ENCODE peak calls at places on chromosome 9, in eight cellular contexts. A, U, T, J, B, M, V and E are unnamed samples.

GRCh38 chr9:73034962-73035361 is 82.1 kb upstream of the ALDH1A1 start:
- DNase-seq in A (no peak), U (no peak), T (no peak), J (no peak), B (no peak), M (no peak), V (no peak), E (no peak)

GRCh38 chr9:93013856-93014582 is 44.5 kb upstream of the SUSD3 start:
- DNase-seq in A (peak; percentile 67), U (no peak), T (no peak), J (no peak), B (no peak), M (no peak), V (no peak), E (no peak)

GRCh38 chr9:98383758-98384157 is 128.3 kb upstream of the TBC1D2 start:
- DNase-seq in A (peak; percentile 48), U (no peak), T (no peak), J (no peak), B (no peak), M (no peak), V (no peak), E (no peak)

GRCh38 chr9:132733133-132733815 is 63.0 kb downstream of the GTF3C4 start:
- DNase-seq in A (no peak), U (no peak), T (no peak), J (no peak), B (no peak), M (no peak), V (no peak), E (no peak)

GRCh38 chr9:105021917-105022316 is 94.0 kb upstream of the ABCA1 start:
- DNase-seq in A (no peak), U (no peak), T (no peak), J (no peak), B (no peak), M (no peak), V (no peak), E (no peak)

GRCh38 chr9:94855919-94856318 is 129.4 kb downstream of the AOPEP start:
- DNase-seq in A (no peak), U (no peak), T (no peak), J (no peak), B (no peak), M (no peak), V (no peak), E (no peak)

GRCh38 chr9:136282272-136282861 is 21.5 kb downstream of the CCDC187 start:
- DNase-seq in A (no peak), U (no peak), T (no peak), J (no peak), B (no peak), M (no peak), V (peak; percentile 76), E (peak; percentile 29)

GRCh38 chr9:63728287-63728686 is 1556.7 kb downstream of the FOXD4L5 start:
- DNase-seq in A (no peak), U (no peak), T (no peak), J (no peak), B (no peak), M (no peak), V (no peak), E (no peak)

GRCh38 chr9:134152488-134152887 is 11.9 kb downstream of the RNU6ATAC start:
- DNase-seq in A (no peak), U (no peak), T (no peak), J (no peak), B (no peak), M (no peak), V (no peak), E (no peak)

GRCh38 chr9:72442212-72442607 is 77.2 kb upstream of the ZFAND5 start:
- DNase-seq in A (peak; percentile 44), U (no peak), T (no peak), J (no peak), B (no peak), M (no peak), V (no peak), E (no peak)

GRCh38 chr9:92293452-92294296 is at the start of gene IARS1:
- DNase-seq in A (peak; percentile 97), U (peak; percentile 99), T (peak; percentile 97), J (peak; percentile 98), B (peak; percentile 93), M (peak; percentile 96), V (peak; percentile 99), E (peak; percentile 99)

GRCh38 chr9:16398676-16399075 is 471.8 kb downstream of the BNC2 start:
- DNase-seq in A (no peak), U (no peak), T (no peak), J (no peak), B (no peak), M (no peak), V (no peak), E (no peak)

GRCh38 chr9:108844391-108844790 is 11.4 kb downstream of the ACTL7B start:
- DNase-seq in A (no peak), U (no peak), T (no peak), J (no peak), B (no peak), M (no peak), V (no peak), E (no peak)

GRCh38 chr9:19186240-19186639 is 44.3 kb upstream of the DENND4C start:
- DNase-seq in A (no peak), U (no peak), T (no peak), J (no peak), B (no peak), M (no peak), V (no peak), E (no peak)

GRCh38 chr9:4828776-4829175 is 36.0 kb downstream of the RCL1 start:
- DNase-seq in A (no peak), U (no peak), T (no peak), J (no peak), B (no peak), M (no peak), V (peak; percentile 44), E (no peak)

GRCh38 chr9:92763721-92764380 is 782 bp downstream of the BICD2 start:
- DNase-seq in A (peak; percentile 52), U (peak; percentile 45), T (peak; percentile 13), J (no peak), B (peak; percentile 68), M (no peak), V (peak; percentile 30), E (peak; percentile 42)

GRCh38 chr9:107520186-107520585 is 30.6 kb upstream of the KLF4 start:
- DNase-seq in A (no peak), U (no peak), T (no peak), J (no peak), B (no peak), M (no peak), V (no peak), E (no peak)

GRCh38 chr9:12771891-12772290 is 2.9 kb upstream of the LURAP1L start:
- DNase-seq in A (no peak), U (no peak), T (no peak), J (no peak), B (no peak), M (no peak), V (no peak), E (no peak)

GRCh38 chr9:99576002-99576401 is 245.7 kb upstream of the NR4A3 start:
- DNase-seq in A (peak; percentile 2), U (no peak), T (no peak), J (no peak), B (no peak), M (no peak), V (no peak), E (no peak)

GRCh38 chr9:118829334-118829733 is 539.9 kb downstream of the BRINP1 start:
- DNase-seq in A (peak; percentile 66), U (no peak), T (no peak), J (no peak), B (no peak), M (no peak), V (no peak), E (no peak)

GRCh38 chr9:114080773-114081440 is 2.8 kb upstream of the AMBP start:
- DNase-seq in A (no peak), U (peak; percentile 83), T (no peak), J (no peak), B (no peak), M (peak; percentile 69), V (peak; percentile 79), E (peak; percentile 61)

GRCh38 chr9:2597483-2597882 is 24.1 kb upstream of the VLDLR start:
- DNase-seq in A (no peak), U (no peak), T (no peak), J (no peak), B (no peak), M (no peak), V (no peak), E (no peak)
- TF ChIP-seq CTCF in A (no peak), U (no peak), T (no peak), J (no peak), B (no peak), M (no peak), V (no peak), E (no peak)

GRCh38 chr9:116857321-116857720 is 170.2 kb downstream of the TRIM32 start:
- DNase-seq in A (no peak), U (no peak), T (no peak), J (no peak), B (no peak), M (no peak), V (no peak), E (no peak)

GRCh38 chr9:116855881-116856662 is 169.0 kb downstream of the TRIM32 start:
- DNase-seq in A (no peak), U (no peak), T (no peak), J (no peak), B (no peak), M (no peak), V (no peak), E (no peak)

GRCh38 chr9:116861321-116861720 is 174.2 kb downstream of the TRIM32 start:
- DNase-seq in A (no peak), U (no peak), T (no peak), J (no peak), B (no peak), M (no peak), V (no peak), E (no peak)

GRCh38 chr9:116859763-116860162 is 172.7 kb downstream of the TRIM32 start:
- DNase-seq in A (no peak), U (no peak), T (no peak), J (no peak), B (no peak), M (no peak), V (peak; percentile 34), E (no peak)

GRCh38 chr9:116860509-116861120 is 173.5 kb downstream of the TRIM32 start:
- DNase-seq in A (peak; percentile 88), U (peak; percentile 79), T (no peak), J (peak; percentile 32), B (peak; percentile 46), M (peak; percentile 65), V (peak; percentile 81), E (peak; percentile 51)
- TF ChIP-seq CTCF in A (peak; percentile 97), U (peak; percentile 57), T (peak; percentile 52), J (peak; percentile 22), B (peak; percentile 73), M (peak; percentile 77), V (peak; percentile 33), E (peak; percentile 56)

GRCh38 chr9:128103589-128103962 is 24.0 kb downstream of the PTGES2 start:
- DNase-seq in A (peak; percentile 61), U (no peak), T (peak; percentile 42), J (no peak), B (no peak), M (no peak), V (peak; percentile 47), E (no peak)
- TF ChIP-seq CTCF in A (peak; percentile 65), U (no peak), T (peak; percentile 56), J (no peak), B (peak; percentile 24), M (no peak), V (no peak), E (peak; percentile 24)

DNA sequence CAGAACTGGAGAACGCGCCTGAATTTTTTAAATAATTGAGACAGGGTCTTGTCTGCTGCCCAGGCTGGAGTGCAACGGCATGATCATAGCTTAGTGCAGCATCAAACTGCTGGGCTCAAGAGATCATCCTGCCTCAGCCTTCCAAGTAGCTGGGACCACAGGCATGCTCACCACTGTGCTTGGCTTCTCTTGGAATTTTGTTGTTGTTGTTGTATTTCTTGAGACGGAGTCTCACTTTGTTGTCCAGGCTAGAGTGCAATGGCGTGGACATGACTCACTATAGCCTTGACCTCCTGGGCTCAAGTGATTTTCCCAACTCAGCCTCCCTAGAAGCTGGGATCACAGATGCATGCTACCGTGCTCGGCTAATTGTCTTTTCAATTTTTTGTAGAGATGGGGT is 58.4 kb upstream of the DAB2IP start:
- DNase-seq in A (no peak), U (no peak), T (no peak), J (no peak), B (no peak), M (no peak), V (no peak), E (no peak)
- TF ChIP-seq CTCF in A (no peak), U (no peak), T (no peak), J (no peak), B (no peak), M (no peak), V (no peak), E (no peak)